ENCODE peak calls at places on chromosomes 7 and 10, in four cellular contexts. One of them, this sample, is unnamed.
A peak's percentile ranks its signal among the peaks of the same experiment; 100 is the strongest.

GRCh38 chr7:46301677-46302076 is 380.6 kb upstream of the IGFBP3 start:
- DNase-seq in mesendoderm: no peak
- DNase-seq in neuronal stem cell: no peak
- DNase-seq in H9: no peak
- DNase-seq in this sample: peak; percentile 84

GRCh38 chr10:116718058-116718457 is 24.3 kb downstream of the HSPA12A start:
- DNase-seq in mesendoderm: no peak
- DNase-seq in neuronal stem cell: no peak
- DNase-seq in H9: no peak
- DNase-seq in this sample: no peak

GRCh38 chr7:116984917-116985316 is 31.6 kb downstream of the ST7 start:
- DNase-seq in mesendoderm: peak; percentile 27
- DNase-seq in H9: no peak
- DNase-seq in neuronal stem cell: no peak
- DNase-seq in this sample: peak; percentile 28

GRCh38 chr10:99353182-99353581 is 24.0 kb downstream of the CNNM1 start:
- DNase-seq in mesendoderm: no peak
- DNase-seq in neuronal stem cell: no peak
- DNase-seq in H9: no peak
- DNase-seq in this sample: no peak

GRCh38 chr7:154832557-154833138 is 170.3 kb downstream of the PAXIP1 start:
- DNase-seq in H9: peak; percentile 55
- DNase-seq in neuronal stem cell: peak; percentile 26
- DNase-seq in mesendoderm: peak; percentile 78
- DNase-seq in this sample: no peak

GRCh38 chr10:124516998-124517397 is 55.4 kb downstream of the LHPP start:
- DNase-seq in mesendoderm: no peak
- DNase-seq in neuronal stem cell: no peak
- DNase-seq in H9: no peak
- DNase-seq in this sample: no peak

GRCh38 chr7:106425017-106425719 is 140.4 kb upstream of the NAMPT start:
- DNase-seq in H9: no peak
- DNase-seq in mesendoderm: no peak
- DNase-seq in neuronal stem cell: no peak
- DNase-seq in this sample: peak; percentile 100

GRCh38 chr7:35370694-35371093 is 116.8 kb upstream of the TBX20 start:
- DNase-seq in neuronal stem cell: no peak
- DNase-seq in mesendoderm: no peak
- DNase-seq in H9: no peak
- DNase-seq in this sample: no peak

GRCh38 chr7:1274876-1275684 is 42.4 kb downstream of the UNCX start:
- DNase-seq in H9: no peak
- DNase-seq in neuronal stem cell: no peak
- DNase-seq in mesendoderm: no peak
- DNase-seq in this sample: no peak

GRCh38 chr10:21518629-21519321 is 6.7 kb downstream of the SKIDA1 start:
- DNase-seq in mesendoderm: peak; percentile 44
- DNase-seq in H9: no peak
- DNase-seq in neuronal stem cell: no peak
- DNase-seq in this sample: peak; percentile 56

GRCh38 chr7:131154380-131154779 is 173.3 kb upstream of the MKLN1 start:
- DNase-seq in H9: no peak
- DNase-seq in neuronal stem cell: no peak
- DNase-seq in mesendoderm: no peak
- DNase-seq in this sample: no peak

GRCh38 chr10:126013489-126014281 is 117.3 kb downstream of the FANK1 start:
- DNase-seq in neuronal stem cell: no peak
- DNase-seq in H9: peak; percentile 57
- DNase-seq in mesendoderm: peak; percentile 37
- DNase-seq in this sample: peak; percentile 96

GRCh38 chr7:70456729-70457128 is 675.2 kb upstream of the GALNT17 start:
- DNase-seq in mesendoderm: no peak
- DNase-seq in neuronal stem cell: no peak
- DNase-seq in H9: no peak
- DNase-seq in this sample: no peak

GRCh38 chr10:97539523-97540200 is 32.9 kb upstream of the ANKRD2 start:
- DNase-seq in mesendoderm: peak; percentile 96
- DNase-seq in neuronal stem cell: no peak
- DNase-seq in H9: peak; percentile 77
- DNase-seq in this sample: peak; percentile 84

GRCh38 chr7:128836729-128837348 is 6.6 kb downstream of the FLNC start:
- DNase-seq in H9: no peak
- DNase-seq in mesendoderm: no peak
- DNase-seq in neuronal stem cell: no peak
- DNase-seq in this sample: no peak

GRCh38 chr10:132685921-132686680 is 99.8 kb downstream of the NKX6-2 start:
- DNase-seq in H9: peak; percentile 18
- DNase-seq in mesendoderm: no peak
- DNase-seq in neuronal stem cell: no peak
- DNase-seq in this sample: no peak

GRCh38 chr10:132685121-132685891 is 100.6 kb downstream of the NKX6-2 start:
- DNase-seq in H9: peak; percentile 22
- DNase-seq in neuronal stem cell: no peak
- DNase-seq in mesendoderm: no peak
- DNase-seq in this sample: peak; percentile 58

GRCh38 chr10:132687893-132688579 is 97.9 kb downstream of the NKX6-2 start:
- DNase-seq in H9: peak; percentile 21
- DNase-seq in neuronal stem cell: no peak
- DNase-seq in mesendoderm: peak; percentile 9
- DNase-seq in this sample: no peak

GRCh38 chr10:132688580-132689420 is 97.1 kb downstream of the NKX6-2 start:
- DNase-seq in mesendoderm: no peak
- DNase-seq in H9: peak; percentile 14
- DNase-seq in neuronal stem cell: no peak
- DNase-seq in this sample: no peak

GRCh38 chr10:132687181-132687892 is 98.6 kb downstream of the NKX6-2 start:
- DNase-seq in neuronal stem cell: no peak
- DNase-seq in H9: peak; percentile 21
- DNase-seq in mesendoderm: no peak
- DNase-seq in this sample: no peak
- H3K79me1 ChIP-seq in neuronal stem cell: peaks cover 3% of the 10 kb centered on the region
- H3K79me1 ChIP-seq in H9: no peaks in the 10 kb centered on the region
- H3K79me1 ChIP-seq in mesendoderm: no peaks in the 10 kb centered on the region
- H3K79me1 ChIP-seq in this sample: peaks cover 28% of the 10 kb centered on the region

DNA sequence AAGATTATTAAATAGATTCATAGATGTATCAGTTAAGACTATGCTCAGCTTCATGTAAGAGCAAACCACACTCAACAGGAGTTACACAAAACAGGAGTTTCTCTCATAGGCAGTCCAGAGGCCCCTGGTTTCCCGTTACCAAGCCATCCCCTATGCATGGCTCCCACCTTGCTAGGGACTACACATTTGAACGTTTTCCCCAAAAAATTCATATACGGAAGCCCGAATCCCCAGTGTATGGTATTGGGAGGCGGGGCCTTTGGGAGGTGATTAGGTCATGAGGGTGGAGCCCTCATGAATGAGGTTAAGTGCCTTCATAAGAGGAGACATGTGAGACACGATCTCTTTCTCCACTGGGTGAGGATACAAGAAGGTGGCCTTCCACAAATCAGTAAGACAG is 29.1 kb downstream of the RSU1 start:
- DNase-seq in mesendoderm: no peak
- DNase-seq in neuronal stem cell: no peak
- DNase-seq in H9: no peak
- DNase-seq in this sample: no peak
- H3K79me1 ChIP-seq in mesendoderm: peaks cover 11% of the 10 kb centered on the region
- H3K79me1 ChIP-seq in neuronal stem cell: no peaks in the 10 kb centered on the region
- H3K79me1 ChIP-seq in H9: no peaks in the 10 kb centered on the region
- H3K79me1 ChIP-seq in this sample: peaks cover 66% of the 10 kb centered on the region

GRCh38 chr7:5638994-5639393 is 142.5 kb downstream of the RNF216 start:
- DNase-seq in mesendoderm: peak; percentile 99
- DNase-seq in neuronal stem cell: no peak
- DNase-seq in H9: no peak
- DNase-seq in this sample: peak; percentile 50
- H3K79me1 ChIP-seq in mesendoderm: no peaks in the 10 kb centered on the region
- H3K79me1 ChIP-seq in neuronal stem cell: no peaks in the 10 kb centered on the region
- H3K79me1 ChIP-seq in H9: no peaks in the 10 kb centered on the region
- H3K79me1 ChIP-seq in this sample: peaks cover 62% of the 10 kb centered on the region

DNA sequence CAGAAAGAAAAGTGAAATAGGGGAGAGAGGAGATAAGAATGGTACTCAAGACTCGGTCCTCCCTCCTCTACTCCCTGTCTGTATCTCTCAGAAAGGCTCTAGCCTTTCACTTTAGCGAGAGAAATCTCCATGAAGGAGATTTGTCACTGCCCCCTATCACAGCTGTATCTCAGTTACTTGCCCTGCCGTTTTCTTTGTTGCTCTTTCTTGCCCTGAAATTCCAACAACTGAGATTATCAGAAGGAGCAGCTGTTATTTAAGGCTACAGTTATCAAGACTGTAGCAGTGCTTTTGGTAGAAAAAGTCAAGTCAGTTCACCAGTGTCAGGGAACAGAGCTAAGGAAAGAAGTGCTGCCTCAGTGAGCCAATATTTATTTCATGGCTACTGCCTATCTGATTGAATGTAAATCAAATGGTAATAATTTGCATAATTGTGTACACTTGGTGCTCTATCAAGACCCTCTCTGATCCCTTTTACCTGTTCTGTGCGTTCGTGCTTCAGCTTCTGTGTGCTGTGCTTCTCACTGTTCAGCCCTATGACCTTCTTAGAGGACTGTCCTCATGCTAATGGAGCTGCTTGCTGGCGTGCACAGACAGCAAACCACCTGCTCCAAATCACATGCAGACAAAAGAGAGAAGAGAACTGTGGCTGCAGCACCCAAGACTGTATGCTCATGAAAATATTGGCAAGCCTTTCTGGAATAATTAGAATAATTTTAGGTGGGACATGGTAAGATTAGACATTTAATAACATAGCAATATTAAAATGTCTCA is 180.2 kb upstream of the FAM3C start:
- DNase-seq in mesendoderm: peak; percentile 9
- DNase-seq in neuronal stem cell: no peak
- DNase-seq in H9: no peak
- DNase-seq in this sample: no peak
- H3K79me1 ChIP-seq in mesendoderm: no peaks in the 10 kb centered on the region
- H3K79me1 ChIP-seq in neuronal stem cell: no peaks in the 10 kb centered on the region
- H3K79me1 ChIP-seq in H9: no peaks in the 10 kb centered on the region
- H3K79me1 ChIP-seq in this sample: no peaks in the 10 kb centered on the region

DNA sequence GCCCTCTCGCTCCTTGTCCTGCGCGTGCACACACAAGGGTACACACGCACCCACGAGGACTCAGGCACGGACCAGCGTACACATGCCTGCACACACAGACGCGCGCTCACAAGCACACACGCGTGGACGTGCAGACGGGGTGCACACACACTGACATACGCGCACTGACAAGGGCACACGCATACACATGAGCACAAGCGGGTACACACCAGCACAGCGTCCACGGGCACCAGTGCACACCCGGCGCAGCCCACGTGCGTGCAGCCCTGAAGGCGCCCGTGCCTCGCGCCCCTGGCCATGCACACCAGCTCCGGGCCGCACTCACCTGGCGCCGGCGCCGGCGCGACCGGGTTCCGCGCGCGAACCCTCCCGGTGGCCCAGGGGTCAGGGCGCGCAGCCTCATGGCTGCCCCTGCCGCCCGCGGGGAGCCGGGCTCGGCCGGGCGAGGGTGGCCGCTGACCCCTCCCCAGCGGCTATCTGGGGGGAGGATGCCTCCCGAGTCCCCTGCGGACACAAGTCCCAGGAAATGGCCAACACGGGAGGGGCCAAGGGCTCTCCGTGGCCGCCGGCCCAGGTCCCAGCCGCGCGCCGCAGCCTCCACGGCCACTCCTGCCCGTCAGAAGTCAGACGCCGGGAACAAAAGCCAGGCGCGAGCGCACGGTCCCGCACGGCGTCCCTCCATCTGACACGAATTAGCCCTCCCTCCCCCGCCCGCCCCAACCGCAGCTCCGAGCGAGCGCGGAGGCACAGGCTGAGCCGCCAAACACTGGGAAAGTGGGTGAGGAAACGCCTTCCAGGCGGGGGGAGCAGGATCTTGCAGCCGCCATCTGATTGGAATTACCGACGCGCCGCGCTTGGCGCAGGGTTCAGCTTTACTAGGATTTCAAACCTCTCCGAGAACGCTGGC is 45.0 kb downstream of the TNS3 start:
- DNase-seq in H9: peak; percentile 50
- DNase-seq in mesendoderm: peak; percentile 66
- DNase-seq in neuronal stem cell: peak; percentile 54
- DNase-seq in this sample: peak; percentile 76
- H3K79me1 ChIP-seq in H9: no peaks in the 10 kb centered on the region
- H3K79me1 ChIP-seq in mesendoderm: peaks cover 2% of the 10 kb centered on the region
- H3K79me1 ChIP-seq in neuronal stem cell: peaks cover 5% of the 10 kb centered on the region
- H3K79me1 ChIP-seq in this sample: peaks cover 88% of the 10 kb centered on the region

DNA sequence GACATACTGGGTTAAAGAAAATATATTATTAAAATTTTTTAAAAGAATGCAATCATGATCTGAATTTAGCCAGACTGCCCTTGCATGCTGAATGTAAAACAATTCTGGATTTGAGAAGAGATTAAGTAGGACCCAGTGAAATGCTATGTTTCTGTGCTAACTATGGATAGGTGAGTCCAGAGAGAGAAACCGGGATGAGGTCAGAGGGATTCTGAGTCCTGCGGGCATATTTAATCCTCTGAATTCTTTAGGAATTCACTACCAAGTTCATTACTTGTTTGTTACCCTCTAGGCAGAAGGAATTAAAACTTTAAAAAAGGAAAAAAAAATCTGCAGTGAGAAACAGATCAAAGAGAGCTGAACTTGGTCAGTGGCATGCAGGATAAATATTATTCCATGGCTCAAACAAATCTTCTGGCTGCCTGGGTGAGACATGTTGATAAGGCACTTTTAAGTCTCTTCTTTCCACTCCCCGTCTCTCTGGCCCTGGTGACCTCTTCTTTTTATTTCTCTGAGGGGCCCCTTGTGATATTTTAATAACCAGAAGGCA is 50.3 kb upstream of the LYZL1 start:
- DNase-seq in mesendoderm: no peak
- DNase-seq in H9: no peak
- DNase-seq in neuronal stem cell: no peak
- DNase-seq in this sample: no peak
- H3K79me1 ChIP-seq in mesendoderm: no peaks in the 10 kb centered on the region
- H3K79me1 ChIP-seq in H9: no peaks in the 10 kb centered on the region
- H3K79me1 ChIP-seq in neuronal stem cell: no peaks in the 10 kb centered on the region
- H3K79me1 ChIP-seq in this sample: no peaks in the 10 kb centered on the region